ENCODE peak calls at places on chromosomes 1 and 21, in six cellular contexts. Y is pancreas, D is body of pancreas, P is adrenal gland, Q is K562, F is tibial artery. I is an unnamed sample. For H3K4me1, the result is how much of the 10 kb centered on the place peaks cover.

GRCh38 chr1:205961405-205961804 is 18.1 kb upstream of the SLC26A9 start:
- DNase-seq in Y (no peak), D (peak), P (peak), Q (no peak), F (no peak), I (no peak)

GRCh38 chr1:188070848-188071247 is 1242.1 kb downstream of the PLA2G4A start:
- DNase-seq in Y (no peak), D (no peak), P (no peak), Q (no peak), F (no peak), I (peak)

GRCh38 chr1:241990040-241990439 is 8.9 kb downstream of the MAP1LC3C start:
- DNase-seq in Y (peak), D (peak), P (peak), Q (peak), F (peak), I (peak)

GRCh38 chr21:45417951-45418300 is 13.0 kb downstream of the COL18A1 start:
- DNase-seq in Y (peak), D (no peak), P (no peak), Q (no peak), F (peak), I (no peak)

GRCh38 chr1:202018476-202019234 is 8.3 kb downstream of the ELF3 start:
- DNase-seq in Y (peak), D (peak), P (no peak), Q (peak), F (no peak), I (peak)

GRCh38 chr1:53619811-53620619 is 118.9 kb downstream of the GLIS1 start:
- DNase-seq in Y (peak), D (no peak), P (no peak), Q (no peak), F (peak), I (no peak)

GRCh38 chr1:115782571-115783281 is 14.2 kb upstream of the CASQ2 start:
- DNase-seq in Y (no peak), D (no peak), P (no peak), Q (no peak), F (no peak), I (peak)

GRCh38 chr1:234886081-234886874 is 242.4 kb downstream of the TOMM20 start:
- DNase-seq in Y (no peak), D (peak), P (peak), Q (no peak), F (peak), I (no peak)

GRCh38 chr1:113874017-113874879 is 2.7 kb upstream of the PTPN22 start:
- DNase-seq in Y (no peak), D (peak), P (no peak), Q (peak), F (no peak), I (peak)

GRCh38 chr1:5198328-5198727 is 543.9 kb downstream of the AJAP1 start:
- DNase-seq in Y (no peak), D (no peak), P (no peak), Q (no peak), F (no peak), I (no peak)

GRCh38 chr1:61568460-61569211 is 156.3 kb downstream of the TM2D1 start:
- DNase-seq in Y (no peak), D (no peak), P (no peak), Q (no peak), F (no peak), I (no peak)

GRCh38 chr1:25579947-25580309 is 36.5 kb downstream of the LDLRAP1 start:
- DNase-seq in Y (no peak), D (no peak), P (no peak), Q (no peak), F (no peak), I (no peak)

GRCh38 chr1:168321945-168322344 is 41.3 kb downstream of the TBX19 start:
- DNase-seq in Y (no peak), D (no peak), P (no peak), Q (peak), F (no peak), I (peak)

GRCh38 chr1:56953386-56953785 is 12.4 kb downstream of the C8B start:
- DNase-seq in Y (no peak), D (no peak), P (no peak), Q (no peak), F (no peak), I (no peak)

GRCh38 chr1:235758931-235759330 is 107.8 kb downstream of the LYST start:
- DNase-seq in Y (no peak), D (no peak), P (peak), Q (no peak), F (no peak), I (no peak)

GRCh38 chr21:44962481-44962966 is 22.7 kb downstream of the SLX9 start:
- DNase-seq in Y (no peak), D (peak), P (no peak), Q (no peak), F (no peak), I (no peak)

DNA sequence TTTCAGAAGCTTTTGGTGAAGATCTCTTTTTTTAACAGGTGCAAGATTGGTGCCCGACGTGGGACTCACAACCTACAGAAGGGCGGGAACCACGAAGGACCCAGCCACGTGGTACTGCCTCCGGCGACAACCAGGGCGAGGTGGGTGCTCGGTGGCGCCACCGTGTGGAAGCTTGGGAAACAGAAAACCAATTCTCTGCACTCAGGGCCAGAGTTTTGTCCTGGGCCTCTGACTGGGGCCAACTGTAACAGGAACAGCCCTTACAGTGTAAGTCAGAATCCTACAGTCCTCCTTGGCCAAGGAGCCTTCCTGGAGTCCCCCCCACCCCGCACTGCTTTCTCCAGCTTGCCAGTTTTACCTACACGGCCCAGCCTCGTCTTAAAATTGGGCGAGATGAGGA is 11.6 kb upstream of the S100A7A start:
- DNase-seq in Y (no peak), D (peak), P (peak), Q (peak), F (peak), I (peak)
- TF ChIP-seq CTCF in Y (no peak), D (no peak), P (peak), Q (peak), F (peak), I (peak)

GRCh38 chr1:8397511-8397910 is 79.6 kb downstream of the SLC45A1 start:
- DNase-seq in Y (no peak), D (peak), P (no peak), Q (no peak), F (no peak), I (no peak)
- H3K4me1 ChIP-seq in Y (under half), D (under half), P (half or more), Q (under half), F (under half), I (under half)

GRCh38 chr1:67558449-67559193 is 126.4 kb upstream of the GADD45A start:
- DNase-seq in Y (no peak), D (no peak), P (no peak), Q (peak), F (no peak), I (no peak)

GRCh38 chr1:67556297-67556900 is 126.2 kb upstream of the SERBP1 start:
- DNase-seq in Y (no peak), D (no peak), P (no peak), Q (no peak), F (no peak), I (no peak)

GRCh38 chr1:67555487-67556296 is 125.5 kb upstream of the SERBP1 start:
- DNase-seq in Y (no peak), D (no peak), P (no peak), Q (no peak), F (no peak), I (peak)

GRCh38 chr1:67559222-67559700 is 125.7 kb upstream of the GADD45A start:
- DNase-seq in Y (no peak), D (peak), P (peak), Q (peak), F (peak), I (no peak)

DNA sequence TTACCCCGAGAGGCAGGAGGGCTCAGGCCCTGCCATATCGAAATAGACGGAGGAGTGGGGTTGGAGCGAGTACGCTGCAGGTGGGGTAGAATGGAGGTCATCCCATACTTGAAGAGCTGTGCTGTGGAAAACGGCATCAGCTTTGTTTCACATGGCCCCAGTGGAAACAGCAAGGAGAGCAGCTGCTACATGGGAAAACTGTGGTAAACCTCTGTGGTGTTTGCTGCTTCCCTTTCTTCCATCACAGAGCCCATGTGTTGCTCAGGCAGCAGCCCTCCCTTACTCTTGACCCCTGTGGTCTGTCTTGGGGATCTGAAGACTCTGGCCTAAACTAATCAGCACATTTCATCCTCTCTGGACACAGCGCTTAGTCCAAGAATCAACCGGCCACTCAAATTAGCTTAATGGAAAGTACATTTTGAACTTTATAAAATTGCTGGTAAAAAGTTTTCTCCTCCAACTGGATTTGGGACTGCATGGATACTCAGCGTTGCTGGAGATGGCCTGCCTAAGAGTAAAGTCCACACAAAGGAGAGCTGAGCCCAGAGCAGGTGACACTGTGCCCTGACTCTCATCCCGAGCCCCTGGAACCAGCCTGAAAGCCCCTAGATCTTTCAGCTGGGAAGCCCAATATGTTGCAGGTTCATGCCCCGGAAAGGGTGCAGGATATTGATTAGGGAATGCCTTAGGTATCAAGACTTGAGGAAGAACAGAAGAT is 127.1 kb upstream of the GADD45A start:
- DNase-seq in Y (no peak), D (no peak), P (no peak), Q (no peak), F (no peak), I (no peak)
- H3K4me3 ChIP-seq in Y (no peak), D (no peak), P (no peak), Q (no peak), F (no peak), I (no peak)

GRCh38 chr1:155938220-155938627 is 3.2 kb upstream of the RXFP4 start:
- DNase-seq in Y (no peak), D (peak), P (peak), Q (peak), F (peak), I (peak)
- TF ChIP-seq CTCF in Y (peak), D (peak), P (peak), Q (peak), F (peak), I (peak)

I was measured in Caco-2.